ENCODE peak calls at places on chromosomes 5 and 9, in five cellular contexts. I, R, K, A and Z are unnamed samples.

GRCh38 chr9:89427621-89428221 is 70.2 kb downstream of the SEMA4D start:
- DNase-seq in I (no peak), A (peak; percentile 29), K (no peak), R (no peak), Z (no peak)

GRCh38 chr9:95953986-95954385 is 78.5 kb downstream of the ERCC6L2 start:
- DNase-seq in A (no peak), I (no peak), R (no peak), K (no peak), Z (no peak)

GRCh38 chr5:108046955-108047670 is 334.8 kb downstream of the FBXL17 start:
- DNase-seq in A (no peak), I (no peak), R (no peak), K (no peak), Z (no peak)

GRCh38 chr5:132204330-132204729 is 23.3 kb downstream of the P4HA2 start:
- DNase-seq in K (no peak), R (no peak), I (peak; percentile 68), A (no peak), Z (no peak)

GRCh38 chr5:469752-470483 is 26.9 kb downstream of the EXOC3 start:
- DNase-seq in I (peak; percentile 54), K (no peak), R (no peak), A (no peak), Z (peak; percentile 54)

GRCh38 chr5:154405078-154405792 is 40.6 kb upstream of the SAP30L start:
- DNase-seq in A (peak; percentile 81), R (peak; percentile 93), K (peak; percentile 23), I (peak; percentile 95), Z (peak; percentile 82)

GRCh38 chr5:38291355-38291754 is 33.0 kb downstream of the EGFLAM start:
- DNase-seq in A (no peak), R (no peak), K (no peak), I (no peak), Z (no peak)

GRCh38 chr5:154446183-154447073 is 631 bp downstream of the SAP30L start:
- DNase-seq in K (no peak), R (peak; percentile 46), A (peak; percentile 69), I (peak; percentile 89), Z (peak; percentile 74)

GRCh38 chr5:151697452-151697851 is 10.7 kb upstream of the SPARC start:
- DNase-seq in K (no peak), A (peak; percentile 18), I (no peak), R (no peak), Z (no peak)

GRCh38 chr5:122805481-122805880 is 30.6 kb downstream of the SNX2 start:
- DNase-seq in I (no peak), K (no peak), A (peak; percentile 38), R (no peak), Z (no peak)